ENCODE peak calls at places on chromosomes 3 and 15, in four cellular contexts. D is neural crest cell, P is germinal center, X is WTC11. N is an unnamed sample.

GRCh38 chr15:31374986-31375385 is 48.4 kb downstream of the KLF13 start:
- DNase-seq in D (no peak), P (no peak), X (no peak), N (peak)

GRCh38 chr3:189324538-189325138 is 152.9 kb downstream of the TPRG1 start:
- DNase-seq in D (no peak), P (peak), X (no peak), N (peak)

GRCh38 chr15:75647370-75648155 is at the start of gene SNX33:
- DNase-seq in D (peak), P (peak), X (peak), N (peak)

GRCh38 chr15:41276821-41277220 is 45.8 kb downstream of the CHP1 start:
- DNase-seq in D (no peak), P (no peak), X (no peak), N (no peak)

GRCh38 chr15:88479169-88479568 is 11.7 kb downstream of the MRPS11 start:
- DNase-seq in D (no peak), P (no peak), X (no peak), N (no peak)

GRCh38 chr3:158168996-158169573 is 59.2 kb downstream of the RSRC1 start:
- DNase-seq in D (no peak), P (no peak), X (no peak), N (no peak)

GRCh38 chr3:112132975-112133448 is at the start of gene GCSAM:
- DNase-seq in D (no peak), P (peak), X (no peak), N (peak)

GRCh38 chr3:123449092-123449985 is 449 bp upstream of the ADCY5 start:
- DNase-seq in D (peak), P (peak), X (peak), N (no peak)

GRCh38 chr3:42590989-42591756 is 513 bp downstream of the SS18L2 start:
- DNase-seq in D (no peak), P (no peak), X (peak), N (peak)

GRCh38 chr3:107846282-107846852 is 244.5 kb downstream of the CD47 start:
- DNase-seq in D (peak), P (peak), X (peak), N (no peak)

GRCh38 chr3:194107126-194107525 is 28.8 kb upstream of the HES1 start:
- DNase-seq in D (no peak), P (no peak), X (no peak), N (no peak)

GRCh38 chr3:21390856-21391255 is 360.2 kb downstream of the ZNF385D start:
- DNase-seq in D (no peak), P (no peak), X (no peak), N (no peak)

GRCh38 chr3:12468276-12468675 is 16.0 kb upstream of the TSEN2 start:
- DNase-seq in D (no peak), P (no peak), X (no peak), N (no peak)

GRCh38 chr3:151434151-151434890 is 26.5 kb downstream of the IGSF10 start:
- DNase-seq in D (no peak), P (peak), X (no peak), N (no peak)

GRCh38 chr15:99002226-99002625 is 5.4 kb downstream of the PGPEP1L start:
- DNase-seq in D (no peak), P (no peak), X (no peak), N (no peak)

GRCh38 chr3:42755681-42756578 is 17.1 kb downstream of the CCDC13 start:
- DNase-seq in D (no peak), P (peak), X (peak), N (no peak)

GRCh38 chr15:43492266-43492665 is 690 bp downstream of the TP53BP1 start:
- DNase-seq in D (no peak), P (no peak), X (no peak), N (no peak)

GRCh38 chr3:39275052-39275451 is 4.8 kb downstream of the CX3CR1 start:
- DNase-seq in D (no peak), P (no peak), X (no peak), N (no peak)

GRCh38 chr3:85161544-85161943 is 202.8 kb downstream of the CADM2 start:
- DNase-seq in D (no peak), P (no peak), X (no peak), N (no peak)

GRCh38 chr3:71652786-71653419 is 69.4 kb upstream of the FOXP1 start:
- DNase-seq in D (peak), P (peak), X (no peak), N (peak)

GRCh38 chr15:29105151-29105785 is 164.4 kb downstream of the NSMCE3 start:
- DNase-seq in D (no peak), P (no peak), X (no peak), N (no peak)

GRCh38 chr3:142501004-142501926 is 53.4 kb upstream of the XRN1 start:
- DNase-seq in D (no peak), P (no peak), X (no peak), N (no peak)

GRCh38 chr3:50542177-50543034 is 25.1 kb downstream of the C3orf18 start:
- DNase-seq in D (peak), P (peak), X (peak), N (no peak)

GRCh38 chr15:71168163-71168832 is 53.0 kb downstream of the THSD4 start:
- DNase-seq in D (no peak), P (no peak), X (no peak), N (no peak)

GRCh38 chr15:52440414-52440813 is 88.3 kb downstream of the MYO5A start:
- DNase-seq in D (no peak), P (no peak), X (no peak), N (no peak)

GRCh38 chr3:134338201-134338512 is 36.1 kb downstream of the AMOTL2 start:
- DNase-seq in D (no peak), P (no peak), X (no peak), N (no peak)

GRCh38 chr15:74381481-74381880 is 14.0 kb upstream of the CYP11A1 start:
- DNase-seq in D (no peak), P (no peak), X (no peak), N (peak)

GRCh38 chr3:63705092-63705645 is 52.7 kb downstream of the SNTN start:
- DNase-seq in D (no peak), P (no peak), X (no peak), N (no peak)

GRCh38 chr3:125437631-125438435 is 62.7 kb upstream of the ZNF148 start:
- DNase-seq in D (peak), P (peak), X (peak), N (peak)

GRCh38 chr3:4614070-4614469 is 120.9 kb downstream of the ITPR1 start:
- DNase-seq in D (no peak), P (no peak), X (no peak), N (no peak)

GRCh38 chr3:72150634-72151412 is 365.9 kb upstream of the PROK2 start:
- DNase-seq in D (no peak), P (no peak), X (no peak), N (no peak)

GRCh38 chr15:70090436-70091291 is 7.1 kb downstream of the TLE3 start:
- DNase-seq in D (no peak), P (no peak), X (no peak), N (no peak)

GRCh38 chr15:36958611-36959010 is 141.7 kb downstream of the MEIS2 start:
- DNase-seq in D (no peak), P (no peak), X (no peak), N (no peak)

GRCh38 chr3:139559541-139559940 is 20.0 kb upstream of the RBP1 start:
- DNase-seq in D (no peak), P (no peak), X (no peak), N (no peak)

GRCh38 chr15:85702321-85703230 is 92.1 kb downstream of the KLHL25 start:
- DNase-seq in D (no peak), P (no peak), X (no peak), N (no peak)

N was measured in B cell.